ENCODE peak calls at places on chromosomes 5 and 9, in five cellular contexts. A is fibroblast of the aortic adventitia, W is astrocyte of the spinal cord, E is spleen, M is tibial nerve. S is an unnamed sample.

GRCh38 chr5:159451197-159452052 is 121.1 kb upstream of the IL12B start:
- DNase-seq in E (no peak), W (peak; percentile 95), M (no peak), A (peak; percentile 98), S (no peak)

GRCh38 chr5:80763211-80763610 is 108.4 kb upstream of the DHFR start:
- DNase-seq in W (peak; percentile 44), E (no peak), A (peak; percentile 14), M (no peak), S (no peak)

GRCh38 chr5:505946-506555 is 18.2 kb downstream of the SLC9A3 start:
- DNase-seq in E (no peak), M (no peak), A (no peak), W (no peak), S (no peak)

GRCh38 chr9:137731947-137732813 is 113.4 kb downstream of the EHMT1 start:
- DNase-seq in E (no peak), A (no peak), W (no peak), M (no peak), S (no peak)

GRCh38 chr5:2009986-2010914 is 127.5 kb upstream of the IRX4 start:
- DNase-seq in W (no peak), A (no peak), M (no peak), E (no peak), S (no peak)

GRCh38 chr9:114341991-114342390 is 12.3 kb downstream of the ORM2 start:
- DNase-seq in M (no peak), A (no peak), W (no peak), E (peak; percentile 56), S (peak; percentile 60)

GRCh38 chr5:68046445-68046844 is 169.1 kb upstream of the PIK3R1 start:
- DNase-seq in M (no peak), E (no peak), A (peak; percentile 99), W (peak; percentile 96), S (no peak)

GRCh38 chr9:133901184-133901835 is 90.8 kb downstream of the VAV2 start:
- DNase-seq in A (no peak), E (no peak), M (no peak), W (no peak), S (no peak)

GRCh38 chr5:132180134-132180745 is 47.4 kb downstream of the P4HA2 start:
- DNase-seq in M (no peak), W (peak; percentile 79), E (no peak), A (peak; percentile 87), S (peak; percentile 62)

GRCh38 chr9:132415181-132415580 is 5.2 kb downstream of the CFAP77 start:
- DNase-seq in A (no peak), E (no peak), M (no peak), W (no peak), S (no peak)

GRCh38 chr5:132483661-132484385 is 6.8 kb downstream of the IRF1 start:
- DNase-seq in W (no peak), M (no peak), A (no peak), E (peak; percentile 74), S (no peak)

GRCh38 chr9:125121156-125121555 is 22.2 kb downstream of the SCAI start:
- DNase-seq in M (no peak), W (no peak), E (no peak), A (no peak), S (no peak)

GRCh38 chr5:64505769-64506566 is at the start of gene RGS7BP:
- DNase-seq in E (peak; percentile 77), W (peak; percentile 52), A (peak; percentile 23), M (no peak), S (peak; percentile 56)
- TF ChIP-seq CTCF in E (no peak), W (no peak), A (no peak), M (no peak), S (peak; percentile 7)

GRCh38 chr5:153919161-153919560 is 119.5 kb downstream of the FAM114A2 start:
- DNase-seq in M (no peak), W (no peak), A (no peak), E (no peak), S (no peak)
- H3K4me3 ChIP-seq in M (no peak overlapping the region), W (no peak overlapping the region), A (no peak overlapping the region), E (no peak overlapping the region), S (no peak overlapping the region)

GRCh38 chr9:5265939-5266338 is 34.7 kb downstream of the INSL4 start:
- DNase-seq in W (no peak), M (no peak), E (no peak), A (no peak), S (no peak)
- TF ChIP-seq CTCF in W (no peak), M (no peak), E (no peak), A (no peak), S (peak; percentile 39)

DNA sequence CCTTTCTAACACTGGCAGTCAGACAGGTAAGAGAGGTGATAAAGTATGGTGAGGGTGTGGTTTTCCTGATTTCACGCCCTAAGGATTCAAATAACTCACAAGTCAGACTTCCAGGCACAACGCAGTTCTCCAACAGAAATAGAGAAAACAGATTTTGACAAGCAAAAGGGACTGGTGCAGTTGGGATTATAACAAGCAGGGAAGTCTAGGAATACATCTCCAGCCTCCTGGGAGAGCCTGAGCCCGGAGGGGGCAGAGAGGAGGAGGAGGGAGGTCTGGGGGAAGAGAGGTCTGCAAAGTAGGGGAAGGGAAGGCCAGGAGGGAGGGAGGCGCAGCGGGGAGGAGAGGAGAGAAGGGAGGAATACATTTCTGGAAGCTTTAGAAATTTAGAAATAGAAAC is 1.6 kb downstream of the CMBL start:
- DNase-seq in W (no peak), E (no peak), M (no peak), A (no peak), S (no peak)
- H3K4me3 ChIP-seq in W (peak overlapping the region; percentile 58), E (no peak overlapping the region), M (no peak overlapping the region), A (peak overlapping the region; percentile 76), S (no peak overlapping the region)

DNA sequence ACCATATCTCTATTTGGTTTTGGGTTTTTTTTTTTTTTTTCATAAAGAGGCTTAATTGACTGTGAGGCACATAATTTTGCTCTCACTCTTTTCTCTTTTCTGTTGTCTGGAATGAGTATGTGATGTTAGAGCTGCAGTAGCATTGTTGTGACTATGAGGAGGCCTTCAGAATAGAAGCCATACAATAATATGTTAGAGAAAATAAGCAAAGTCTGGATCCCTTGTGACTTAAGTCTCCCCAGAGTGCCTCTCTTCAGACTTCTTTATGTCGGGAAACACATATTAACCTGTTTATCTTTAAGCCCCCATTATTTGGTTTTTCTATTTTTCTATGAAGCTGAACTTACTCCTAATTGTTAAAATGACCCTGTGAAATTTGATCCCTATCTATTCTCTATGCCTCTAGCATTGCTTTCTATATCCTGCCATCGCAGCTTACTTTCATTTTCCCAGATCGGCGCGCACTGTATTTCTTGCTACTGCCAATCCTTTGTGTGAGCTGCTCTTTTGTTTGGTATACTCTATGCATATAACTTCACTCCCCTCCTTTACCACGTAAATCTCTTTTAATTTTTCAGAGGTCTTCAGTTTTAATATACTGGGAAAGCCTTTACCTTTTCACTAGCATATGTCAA is 372.5 kb upstream of the KCNN2 start:
- DNase-seq in W (no peak), A (no peak), M (no peak), E (no peak), S (no peak)
- TF ChIP-seq CTCF in W (no peak), A (no peak), M (no peak), E (no peak), S (no peak)

GRCh38 chr5:180352116-180352975 is 790 bp downstream of the GFPT2 start:
- DNase-seq in M (peak; percentile 49), E (no peak), W (no peak), A (peak; percentile 44), S (no peak)
- H3K4me3 ChIP-seq in M (peak overlapping the region; percentile 57), E (peak overlapping the region; percentile 89), W (peak overlapping the region; percentile 82), A (peak overlapping the region; percentile 83), S (peak overlapping the region; percentile 65)

S was measured in WERI-Rb-1.